ENCODE peak calls at places on chromosome 12, in ten cellular contexts. One of them, this sample, is unnamed.

GRCh38 chr12:78338054-78338785 is 507.5 kb downstream of the NAV3 start:
- DNase-seq in M059J: no peak
- DNase-seq in stromal cell of bone marrow: no peak
- DNase-seq in NCI-H446: no peak
- DNase-seq in A549: no peak
- DNase-seq in globus pallidus: no peak
- DNase-seq in lower lobe of right lung: no peak
- DNase-seq in CD8-positive, alpha-beta memory T cell: no peak
- DNase-seq in stimulated activated CD4-positive, alpha-beta T cell treated with anti-CD3 and anti-CD28 coated beads, Interleukin-1b, Interleukin-23, amount 100 ng/mL, for 4 hours: no peak
- DNase-seq in activated naive CD4-positive, alpha-beta T cell treated with anti-CD3 and anti-CD28 coated beads for 36 hours: no peak
- DNase-seq in this sample: no peak

GRCh38 chr12:45633733-45634132 is 95.8 kb upstream of the ARID2 start:
- DNase-seq in M059J: no peak
- DNase-seq in stromal cell of bone marrow: no peak
- DNase-seq in NCI-H446: no peak
- DNase-seq in A549: no peak
- DNase-seq in globus pallidus: no peak
- DNase-seq in lower lobe of right lung: no peak
- DNase-seq in CD8-positive, alpha-beta memory T cell: no peak
- DNase-seq in stimulated activated CD4-positive, alpha-beta T cell treated with anti-CD3 and anti-CD28 coated beads, Interleukin-1b, Interleukin-23, amount 100 ng/mL, for 4 hours: no peak
- DNase-seq in activated naive CD4-positive, alpha-beta T cell treated with anti-CD3 and anti-CD28 coated beads for 36 hours: no peak
- DNase-seq in this sample: no peak

GRCh38 chr12:108840605-108841328 is 16.6 kb downstream of the SSH1 start:
- DNase-seq in M059J: peak
- DNase-seq in stromal cell of bone marrow: no peak
- DNase-seq in NCI-H446: no peak
- DNase-seq in A549: no peak
- DNase-seq in globus pallidus: no peak
- DNase-seq in lower lobe of right lung: peak
- DNase-seq in CD8-positive, alpha-beta memory T cell: no peak
- DNase-seq in stimulated activated CD4-positive, alpha-beta T cell treated with anti-CD3 and anti-CD28 coated beads, Interleukin-1b, Interleukin-23, amount 100 ng/mL, for 4 hours: no peak
- DNase-seq in activated naive CD4-positive, alpha-beta T cell treated with anti-CD3 and anti-CD28 coated beads for 36 hours: no peak
- DNase-seq in this sample: no peak

GRCh38 chr12:91695964-91696363 is 449.7 kb downstream of the BTG1 start:
- DNase-seq in M059J: no peak
- DNase-seq in stromal cell of bone marrow: no peak
- DNase-seq in NCI-H446: no peak
- DNase-seq in A549: no peak
- DNase-seq in globus pallidus: no peak
- DNase-seq in lower lobe of right lung: no peak
- DNase-seq in CD8-positive, alpha-beta memory T cell: no peak
- DNase-seq in stimulated activated CD4-positive, alpha-beta T cell treated with anti-CD3 and anti-CD28 coated beads, Interleukin-1b, Interleukin-23, amount 100 ng/mL, for 4 hours: no peak
- DNase-seq in activated naive CD4-positive, alpha-beta T cell treated with anti-CD3 and anti-CD28 coated beads for 36 hours: no peak
- DNase-seq in this sample: no peak

GRCh38 chr12:58528266-58528665 is 392.0 kb downstream of the LRIG3 start:
- DNase-seq in M059J: peak
- DNase-seq in stromal cell of bone marrow: no peak
- DNase-seq in NCI-H446: no peak
- DNase-seq in A549: no peak
- DNase-seq in globus pallidus: no peak
- DNase-seq in lower lobe of right lung: no peak
- DNase-seq in CD8-positive, alpha-beta memory T cell: no peak
- DNase-seq in stimulated activated CD4-positive, alpha-beta T cell treated with anti-CD3 and anti-CD28 coated beads, Interleukin-1b, Interleukin-23, amount 100 ng/mL, for 4 hours: no peak
- DNase-seq in activated naive CD4-positive, alpha-beta T cell treated with anti-CD3 and anti-CD28 coated beads for 36 hours: no peak
- DNase-seq in this sample: no peak

GRCh38 chr12:88646824-88647223 is 66.6 kb upstream of the KITLG start:
- DNase-seq in M059J: no peak
- DNase-seq in stromal cell of bone marrow: no peak
- DNase-seq in NCI-H446: no peak
- DNase-seq in A549: no peak
- DNase-seq in globus pallidus: no peak
- DNase-seq in lower lobe of right lung: no peak
- DNase-seq in CD8-positive, alpha-beta memory T cell: no peak
- DNase-seq in stimulated activated CD4-positive, alpha-beta T cell treated with anti-CD3 and anti-CD28 coated beads, Interleukin-1b, Interleukin-23, amount 100 ng/mL, for 4 hours: no peak
- DNase-seq in activated naive CD4-positive, alpha-beta T cell treated with anti-CD3 and anti-CD28 coated beads for 36 hours: no peak
- DNase-seq in this sample: no peak

GRCh38 chr12:120257041-120257821 is 8.3 kb downstream of the PXN start:
- DNase-seq in M059J: peak
- DNase-seq in stromal cell of bone marrow: peak
- DNase-seq in NCI-H446: peak
- DNase-seq in A549: no peak
- DNase-seq in globus pallidus: peak
- DNase-seq in lower lobe of right lung: no peak
- DNase-seq in CD8-positive, alpha-beta memory T cell: no peak
- DNase-seq in stimulated activated CD4-positive, alpha-beta T cell treated with anti-CD3 and anti-CD28 coated beads, Interleukin-1b, Interleukin-23, amount 100 ng/mL, for 4 hours: no peak
- DNase-seq in activated naive CD4-positive, alpha-beta T cell treated with anti-CD3 and anti-CD28 coated beads for 36 hours: no peak
- DNase-seq in this sample: no peak

GRCh38 chr12:82413994-82414393 is 55.7 kb downstream of the METTL25 start:
- DNase-seq in M059J: no peak
- DNase-seq in stromal cell of bone marrow: no peak
- DNase-seq in NCI-H446: no peak
- DNase-seq in A549: no peak
- DNase-seq in globus pallidus: peak
- DNase-seq in lower lobe of right lung: no peak
- DNase-seq in CD8-positive, alpha-beta memory T cell: no peak
- DNase-seq in stimulated activated CD4-positive, alpha-beta T cell treated with anti-CD3 and anti-CD28 coated beads, Interleukin-1b, Interleukin-23, amount 100 ng/mL, for 4 hours: no peak
- DNase-seq in activated naive CD4-positive, alpha-beta T cell treated with anti-CD3 and anti-CD28 coated beads for 36 hours: no peak
- DNase-seq in this sample: no peak

GRCh38 chr12:116498471-116498870 is 60.7 kb upstream of the MAP1LC3B2 start:
- DNase-seq in M059J: no peak
- DNase-seq in stromal cell of bone marrow: no peak
- DNase-seq in NCI-H446: no peak
- DNase-seq in A549: no peak
- DNase-seq in globus pallidus: no peak
- DNase-seq in lower lobe of right lung: no peak
- DNase-seq in CD8-positive, alpha-beta memory T cell: no peak
- DNase-seq in stimulated activated CD4-positive, alpha-beta T cell treated with anti-CD3 and anti-CD28 coated beads, Interleukin-1b, Interleukin-23, amount 100 ng/mL, for 4 hours: no peak
- DNase-seq in activated naive CD4-positive, alpha-beta T cell treated with anti-CD3 and anti-CD28 coated beads for 36 hours: no peak
- DNase-seq in this sample: no peak

GRCh38 chr12:76094754-76095153 is 10.3 kb upstream of the NAP1L1 start:
- DNase-seq in M059J: no peak
- DNase-seq in stromal cell of bone marrow: no peak
- DNase-seq in NCI-H446: no peak
- DNase-seq in A549: no peak
- DNase-seq in globus pallidus: no peak
- DNase-seq in lower lobe of right lung: no peak
- DNase-seq in CD8-positive, alpha-beta memory T cell: no peak
- DNase-seq in stimulated activated CD4-positive, alpha-beta T cell treated with anti-CD3 and anti-CD28 coated beads, Interleukin-1b, Interleukin-23, amount 100 ng/mL, for 4 hours: no peak
- DNase-seq in activated naive CD4-positive, alpha-beta T cell treated with anti-CD3 and anti-CD28 coated beads for 36 hours: no peak
- DNase-seq in this sample: no peak

GRCh38 chr12:95963104-95963503 is 20.0 kb downstream of the AMDHD1 start:
- DNase-seq in M059J: peak
- DNase-seq in stromal cell of bone marrow: no peak
- DNase-seq in NCI-H446: no peak
- DNase-seq in A549: peak
- DNase-seq in globus pallidus: no peak
- DNase-seq in lower lobe of right lung: no peak
- DNase-seq in CD8-positive, alpha-beta memory T cell: no peak
- DNase-seq in stimulated activated CD4-positive, alpha-beta T cell treated with anti-CD3 and anti-CD28 coated beads, Interleukin-1b, Interleukin-23, amount 100 ng/mL, for 4 hours: no peak
- DNase-seq in activated naive CD4-positive, alpha-beta T cell treated with anti-CD3 and anti-CD28 coated beads for 36 hours: no peak
- DNase-seq in this sample: no peak